ENCODE peak calls at places on chromosomes 4 and X, in four cellular contexts. One of them, this sample, is unnamed.

GRCh38 chr4:139921551-139922184 is 232.3 kb downstream of the MAML3 start:
- DNase-seq in IMR-90: no peak
- DNase-seq in K562: no peak
- DNase-seq in GM12878: no peak
- DNase-seq in this sample: no peak

GRCh38 chrX:63764946-63765345 is 20.1 kb downstream of the ARHGEF9 start:
- DNase-seq in IMR-90: peak
- DNase-seq in K562: no peak
- DNase-seq in GM12878: no peak
- DNase-seq in this sample: no peak

GRCh38 chr4:108055787-108056186 is 66.1 kb downstream of the HADH start:
- DNase-seq in IMR-90: no peak
- DNase-seq in K562: no peak
- DNase-seq in GM12878: no peak
- DNase-seq in this sample: no peak

GRCh38 chrX:154298312-154298711 is 2.7 kb downstream of the TKTL1 start:
- DNase-seq in IMR-90: no peak
- DNase-seq in K562: no peak
- DNase-seq in GM12878: no peak
- DNase-seq in this sample: no peak

GRCh38 chrX:131816551-131817136 is 206.5 kb upstream of the STK26 start:
- DNase-seq in IMR-90: peak
- DNase-seq in K562: no peak
- DNase-seq in GM12878: peak
- DNase-seq in this sample: no peak

GRCh38 chrX:111124418-111124817 is 28.4 kb downstream of the PAK3 start:
- DNase-seq in IMR-90: no peak
- DNase-seq in K562: no peak
- DNase-seq in GM12878: no peak
- DNase-seq in this sample: no peak

GRCh38 chr4:79025170-79025569 is 85.9 kb upstream of the PAQR3 start:
- DNase-seq in IMR-90: no peak
- DNase-seq in K562: no peak
- DNase-seq in GM12878: no peak
- DNase-seq in this sample: no peak

GRCh38 chrX:31570658-31571057 is 498.8 kb upstream of the FTHL17 start:
- DNase-seq in IMR-90: no peak
- DNase-seq in K562: no peak
- DNase-seq in GM12878: no peak
- DNase-seq in this sample: no peak

GRCh38 chr4:20788266-20788665 is 88.0 kb downstream of the PACRGL start:
- DNase-seq in IMR-90: no peak
- DNase-seq in K562: no peak
- DNase-seq in GM12878: no peak
- DNase-seq in this sample: no peak

GRCh38 chrX:80812176-80812575 is 2.5 kb upstream of the BRWD3 start:
- DNase-seq in IMR-90: peak
- DNase-seq in K562: no peak
- DNase-seq in GM12878: no peak
- DNase-seq in this sample: no peak

GRCh38 chr4:3516836-3517730 is 15.1 kb downstream of the LRPAP1 start:
- DNase-seq in IMR-90: no peak
- DNase-seq in K562: no peak
- DNase-seq in GM12878: no peak
- DNase-seq in this sample: no peak
- TF ChIP-seq BHLHE40 in IMR-90: no peak
- TF ChIP-seq BHLHE40 in K562: no peak
- TF ChIP-seq BHLHE40 in GM12878: no peak
- TF ChIP-seq BHLHE40 in this sample: no peak

GRCh38 chr4:122900314-122900713 is 22.1 kb downstream of the NUDT6 start:
- DNase-seq in IMR-90: no peak
- DNase-seq in K562: no peak
- DNase-seq in GM12878: no peak
- DNase-seq in this sample: no peak
- TF ChIP-seq RCOR1 in IMR-90: no peak
- TF ChIP-seq RCOR1 in K562: no peak
- TF ChIP-seq RCOR1 in GM12878: no peak
- TF ChIP-seq RCOR1 in this sample: no peak

DNA sequence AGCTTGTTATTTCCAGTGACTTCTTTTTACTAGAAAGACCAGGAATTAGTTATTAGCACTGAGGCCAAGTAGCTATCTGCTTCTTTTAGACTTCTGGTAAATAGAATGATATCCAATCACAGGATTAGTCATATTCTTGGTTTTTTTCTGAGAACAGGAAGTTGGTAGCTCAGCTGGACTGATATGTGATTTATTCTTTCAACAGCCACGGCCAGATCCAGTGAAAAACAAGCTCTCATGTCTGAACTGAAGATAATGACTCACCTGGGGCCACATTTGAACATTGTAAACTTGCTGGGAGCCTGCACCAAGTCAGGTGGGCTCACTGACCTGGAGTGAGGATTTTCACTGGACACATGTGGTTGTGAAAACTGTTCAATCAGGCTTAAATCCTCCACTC is 48.6 kb downstream of the PDGFRA start:
- DNase-seq in IMR-90: peak
- DNase-seq in K562: no peak
- DNase-seq in GM12878: peak
- DNase-seq in this sample: no peak
- TF ChIP-seq USF2 in IMR-90: no peak
- TF ChIP-seq USF2 in K562: no peak
- TF ChIP-seq USF2 in GM12878: no peak
- TF ChIP-seq USF2 in this sample: no peak

GRCh38 chrX:37599735-37600134 is 28.3 kb downstream of the LANCL3 start:
- DNase-seq in IMR-90: no peak
- DNase-seq in K562: no peak
- DNase-seq in GM12878: no peak
- DNase-seq in this sample: no peak

GRCh38 chrX:37608156-37608555 is 36.7 kb downstream of the LANCL3 start:
- DNase-seq in IMR-90: no peak
- DNase-seq in K562: no peak
- DNase-seq in GM12878: no peak
- DNase-seq in this sample: no peak

GRCh38 chrX:37609727-37610126 is 38.3 kb downstream of the LANCL3 start:
- DNase-seq in IMR-90: no peak
- DNase-seq in K562: no peak
- DNase-seq in GM12878: no peak
- DNase-seq in this sample: no peak

GRCh38 chrX:37603938-37604409 is 32.5 kb downstream of the LANCL3 start:
- DNase-seq in IMR-90: no peak
- DNase-seq in K562: no peak
- DNase-seq in GM12878: peak
- DNase-seq in this sample: no peak
- TF ChIP-seq BHLHE40 in IMR-90: no peak
- TF ChIP-seq BHLHE40 in K562: no peak
- TF ChIP-seq BHLHE40 in GM12878: no peak
- TF ChIP-seq BHLHE40 in this sample: no peak

DNA sequence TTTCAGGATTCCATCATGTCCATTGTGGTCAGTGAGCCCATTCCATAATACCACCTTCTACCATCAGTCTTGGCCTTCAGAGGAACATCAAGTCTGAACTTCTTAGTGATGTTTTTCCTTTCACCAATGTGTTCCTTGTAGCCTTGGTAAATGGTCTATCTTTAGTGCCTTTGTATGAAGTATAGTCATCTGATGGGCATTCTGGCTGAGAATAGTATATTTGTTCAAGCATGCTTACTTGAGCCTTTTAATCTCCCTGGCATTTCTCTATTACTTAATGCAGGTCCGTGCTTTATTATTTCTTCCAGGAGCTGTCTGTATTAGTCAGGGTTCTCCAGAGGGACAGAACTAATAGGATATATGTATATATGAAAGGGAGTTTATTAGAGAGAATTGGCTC is 99.7 kb downstream of the TLL1 start:
- DNase-seq in IMR-90: no peak
- DNase-seq in K562: no peak
- DNase-seq in GM12878: no peak
- DNase-seq in this sample: no peak
- TF ChIP-seq RCOR1 in IMR-90: no peak
- TF ChIP-seq RCOR1 in K562: no peak
- TF ChIP-seq RCOR1 in GM12878: no peak
- TF ChIP-seq RCOR1 in this sample: no peak

DNA sequence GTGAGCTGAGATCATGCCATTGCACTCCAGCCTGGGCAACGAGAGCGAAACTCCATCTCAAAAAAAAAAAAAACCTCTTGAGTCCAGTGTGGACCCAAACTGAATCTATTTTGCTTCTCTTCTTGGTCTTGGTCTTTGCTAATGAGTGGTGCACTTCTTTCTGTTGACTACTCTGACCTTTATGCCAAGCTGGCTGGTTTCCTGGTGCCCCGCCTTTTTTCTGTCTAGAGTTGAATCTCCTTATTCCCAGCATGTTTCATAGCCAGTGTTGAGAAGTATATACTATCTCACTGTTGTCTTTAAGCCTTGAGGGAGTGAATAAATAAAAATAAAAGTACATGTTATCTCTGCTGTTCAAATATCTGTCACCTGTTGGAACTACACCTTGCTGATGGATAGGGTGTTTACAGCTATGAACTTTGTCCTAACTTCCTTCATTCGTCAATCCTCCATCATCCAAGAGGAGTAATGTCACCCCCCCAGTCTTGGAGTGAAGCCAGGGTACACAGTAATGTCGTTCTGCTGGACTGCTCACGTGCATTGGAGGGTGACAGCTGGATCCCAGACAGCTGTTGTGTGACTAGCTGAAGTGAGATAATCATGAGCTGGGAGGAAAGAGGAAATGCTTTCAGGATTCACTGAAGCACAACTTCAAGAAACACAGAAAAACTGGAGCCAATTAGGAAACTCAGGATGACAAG is 99.3 kb upstream of the PRKG2 start:
- DNase-seq in IMR-90: peak
- DNase-seq in K562: no peak
- DNase-seq in GM12878: no peak
- DNase-seq in this sample: peak
- TF ChIP-seq USF2 in IMR-90: peak
- TF ChIP-seq USF2 in K562: no peak
- TF ChIP-seq USF2 in GM12878: no peak
- TF ChIP-seq USF2 in this sample: no peak

DNA sequence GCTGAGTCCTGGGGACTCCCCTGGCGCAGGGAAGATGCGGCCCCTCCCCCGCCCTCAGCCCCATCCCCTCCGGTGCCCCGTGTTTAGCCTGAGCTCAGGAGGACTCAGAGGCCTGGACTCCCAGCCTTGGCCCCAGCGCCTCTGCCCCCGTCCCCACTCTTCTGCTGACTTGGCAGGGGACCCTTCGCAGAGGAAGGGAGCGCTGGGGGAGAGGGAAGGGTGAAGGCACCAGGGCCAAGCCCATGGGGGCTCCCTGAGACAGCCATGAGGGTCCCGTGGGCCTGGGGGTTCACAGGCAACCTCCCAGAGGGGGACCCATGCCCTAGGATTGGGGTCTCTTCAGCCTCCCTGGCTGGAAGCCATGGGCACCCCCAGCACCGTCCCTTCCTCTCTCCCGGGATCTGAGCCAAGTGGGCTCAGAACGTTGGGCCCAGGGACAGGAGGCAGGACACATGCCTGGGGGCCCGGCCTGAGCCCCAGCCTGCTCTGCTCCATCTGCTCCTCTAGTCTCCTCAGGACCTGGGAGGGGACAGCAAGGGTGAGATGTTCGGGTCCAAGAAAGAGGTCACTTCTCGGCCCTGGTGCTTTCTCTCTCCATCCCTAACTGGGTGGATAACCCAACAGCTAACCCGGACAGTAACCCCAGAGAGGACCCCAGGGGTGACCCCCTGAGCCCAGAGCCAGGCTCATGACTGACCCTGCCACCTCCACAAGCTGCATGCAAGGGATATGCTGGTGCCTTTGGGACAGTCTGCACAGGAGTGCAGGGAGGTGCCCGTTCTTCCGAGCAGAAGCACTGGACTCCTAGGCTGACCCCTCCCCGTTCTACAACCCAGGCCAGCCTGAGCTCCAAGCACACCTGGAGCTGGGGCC is 1.5 kb upstream of the CPLX1 start:
- DNase-seq in IMR-90: no peak
- DNase-seq in K562: no peak
- DNase-seq in GM12878: no peak
- DNase-seq in this sample: no peak
- TF ChIP-seq BHLHE40 in IMR-90: no peak
- TF ChIP-seq BHLHE40 in K562: no peak
- TF ChIP-seq BHLHE40 in GM12878: no peak
- TF ChIP-seq BHLHE40 in this sample: no peak

DNA sequence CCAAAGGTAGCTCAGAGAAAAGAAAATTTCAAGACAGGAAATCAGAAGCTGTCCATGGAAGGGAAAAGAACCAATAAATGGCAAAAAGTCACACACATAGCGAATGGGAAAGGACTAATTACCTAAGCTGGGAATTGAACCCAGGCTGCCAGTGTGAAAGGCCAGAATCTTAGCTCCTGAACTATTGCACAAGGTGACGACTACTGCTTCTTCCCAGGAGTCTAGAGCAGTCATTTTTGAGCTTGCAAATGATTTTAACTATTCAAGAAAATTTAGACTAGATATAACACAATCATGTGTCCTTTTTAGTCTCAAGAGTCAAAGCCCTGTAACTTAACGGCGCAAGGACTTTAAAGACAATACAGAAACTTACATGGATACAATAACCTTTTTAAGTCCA is 34.1 kb upstream of the ZNF81 start:
- DNase-seq in IMR-90: peak
- DNase-seq in K562: no peak
- DNase-seq in GM12878: no peak
- DNase-seq in this sample: peak
- TF ChIP-seq RCOR1 in IMR-90: no peak
- TF ChIP-seq RCOR1 in K562: no peak
- TF ChIP-seq RCOR1 in GM12878: no peak
- TF ChIP-seq RCOR1 in this sample: no peak

GRCh38 chr4:3434891-3435683 is 6.7 kb upstream of the HGFAC start:
- DNase-seq in IMR-90: no peak
- DNase-seq in K562: peak
- DNase-seq in GM12878: no peak
- DNase-seq in this sample: no peak
- TF ChIP-seq USF2 in IMR-90: no peak
- TF ChIP-seq USF2 in K562: no peak
- TF ChIP-seq USF2 in GM12878: no peak
- TF ChIP-seq USF2 in this sample: no peak

GRCh38 chr4:40704073-40704472 is 45.7 kb upstream of the NSUN7 start:
- DNase-seq in IMR-90: no peak
- DNase-seq in K562: no peak
- DNase-seq in GM12878: no peak
- DNase-seq in this sample: no peak
- TF ChIP-seq BHLHE40 in IMR-90: no peak
- TF ChIP-seq BHLHE40 in K562: no peak
- TF ChIP-seq BHLHE40 in GM12878: no peak
- TF ChIP-seq BHLHE40 in this sample: no peak

This sample was measured in A549.